ENCODE peak calls at places on chromosomes 5 and 9, in eight cellular contexts. One of them, this sample, is unnamed.

GRCh38 chr5:176621661-176622079 is 8.7 kb downstream of the SNCB start:
- DNase-seq in iris pigment epithelial cell: peak; percentile 33
- DNase-seq in EL: no peak
- DNase-seq in mesendoderm: no peak
- DNase-seq in astrocyte of the hippocampus: peak; percentile 67
- DNase-seq in AG08396: peak; percentile 63
- DNase-seq in activated CD4-positive, CD25-positive, alpha-beta regulatory T cell treated with anti-CD3 and anti-CD28 coated beads, Interleukin-2, amount 50 U/mL, for 72 hours: no peak
- DNase-seq in left cardiac atrium: no peak
- DNase-seq in this sample: no peak

GRCh38 chr9:7115606-7116005 is 357.8 kb downstream of the KDM4C start:
- DNase-seq in iris pigment epithelial cell: no peak
- DNase-seq in EL: peak; percentile 11
- DNase-seq in mesendoderm: no peak
- DNase-seq in astrocyte of the hippocampus: no peak
- DNase-seq in AG08396: no peak
- DNase-seq in activated CD4-positive, CD25-positive, alpha-beta regulatory T cell treated with anti-CD3 and anti-CD28 coated beads, Interleukin-2, amount 50 U/mL, for 72 hours: no peak
- DNase-seq in left cardiac atrium: no peak
- DNase-seq in this sample: no peak

GRCh38 chr9:94002316-94003140 is 47.4 kb upstream of the BARX1 start:
- DNase-seq in iris pigment epithelial cell: peak; percentile 63
- DNase-seq in EL: peak; percentile 54
- DNase-seq in mesendoderm: peak; percentile 80
- DNase-seq in astrocyte of the hippocampus: peak; percentile 64
- DNase-seq in AG08396: peak; percentile 16
- DNase-seq in activated CD4-positive, CD25-positive, alpha-beta regulatory T cell treated with anti-CD3 and anti-CD28 coated beads, Interleukin-2, amount 50 U/mL, for 72 hours: no peak
- DNase-seq in left cardiac atrium: no peak
- DNase-seq in this sample: no peak

GRCh38 chr5:107373511-107374263 is 297.1 kb downstream of the EFNA5 start:
- DNase-seq in iris pigment epithelial cell: no peak
- DNase-seq in EL: no peak
- DNase-seq in mesendoderm: no peak
- DNase-seq in astrocyte of the hippocampus: no peak
- DNase-seq in AG08396: no peak
- DNase-seq in activated CD4-positive, CD25-positive, alpha-beta regulatory T cell treated with anti-CD3 and anti-CD28 coated beads, Interleukin-2, amount 50 U/mL, for 72 hours: no peak
- DNase-seq in left cardiac atrium: no peak
- DNase-seq in this sample: no peak

GRCh38 chr9:109652971-109653370 is 127.0 kb upstream of the PALM2AKAP2 start:
- DNase-seq in iris pigment epithelial cell: peak; percentile 53
- DNase-seq in EL: peak; percentile 52
- DNase-seq in mesendoderm: peak; percentile 52
- DNase-seq in astrocyte of the hippocampus: peak; percentile 60
- DNase-seq in AG08396: peak; percentile 48
- DNase-seq in activated CD4-positive, CD25-positive, alpha-beta regulatory T cell treated with anti-CD3 and anti-CD28 coated beads, Interleukin-2, amount 50 U/mL, for 72 hours: no peak
- DNase-seq in left cardiac atrium: no peak
- DNase-seq in this sample: no peak

GRCh38 chr5:164000241-164000640 is 494.8 kb downstream of the MAT2B start:
- DNase-seq in iris pigment epithelial cell: no peak
- DNase-seq in EL: no peak
- DNase-seq in mesendoderm: no peak
- DNase-seq in astrocyte of the hippocampus: no peak
- DNase-seq in AG08396: no peak
- DNase-seq in activated CD4-positive, CD25-positive, alpha-beta regulatory T cell treated with anti-CD3 and anti-CD28 coated beads, Interleukin-2, amount 50 U/mL, for 72 hours: no peak
- DNase-seq in left cardiac atrium: no peak
- DNase-seq in this sample: no peak

GRCh38 chr9:109166171-109166770 is 778 bp downstream of the FRRS1L start:
- DNase-seq in iris pigment epithelial cell: no peak
- DNase-seq in EL: no peak
- DNase-seq in mesendoderm: no peak
- DNase-seq in astrocyte of the hippocampus: no peak
- DNase-seq in AG08396: no peak
- DNase-seq in activated CD4-positive, CD25-positive, alpha-beta regulatory T cell treated with anti-CD3 and anti-CD28 coated beads, Interleukin-2, amount 50 U/mL, for 72 hours: no peak
- DNase-seq in left cardiac atrium: no peak
- DNase-seq in this sample: no peak

GRCh38 chr5:52457808-52458207 is 329.9 kb upstream of the ITGA1 start:
- DNase-seq in iris pigment epithelial cell: no peak
- DNase-seq in EL: no peak
- DNase-seq in mesendoderm: peak; percentile 4
- DNase-seq in astrocyte of the hippocampus: no peak
- DNase-seq in AG08396: no peak
- DNase-seq in activated CD4-positive, CD25-positive, alpha-beta regulatory T cell treated with anti-CD3 and anti-CD28 coated beads, Interleukin-2, amount 50 U/mL, for 72 hours: no peak
- DNase-seq in left cardiac atrium: no peak
- DNase-seq in this sample: no peak

GRCh38 chr5:168481330-168481788 is 4.9 kb upstream of the RARS1 start:
- DNase-seq in iris pigment epithelial cell: no peak
- DNase-seq in EL: no peak
- DNase-seq in mesendoderm: peak; percentile 46
- DNase-seq in astrocyte of the hippocampus: peak; percentile 42
- DNase-seq in AG08396: no peak
- DNase-seq in activated CD4-positive, CD25-positive, alpha-beta regulatory T cell treated with anti-CD3 and anti-CD28 coated beads, Interleukin-2, amount 50 U/mL, for 72 hours: no peak
- DNase-seq in left cardiac atrium: no peak
- DNase-seq in this sample: no peak

GRCh38 chr9:134386951-134387831 is 60.9 kb downstream of the RXRA start:
- DNase-seq in iris pigment epithelial cell: no peak
- DNase-seq in EL: no peak
- DNase-seq in mesendoderm: no peak
- DNase-seq in astrocyte of the hippocampus: peak; percentile 57
- DNase-seq in AG08396: peak; percentile 67
- DNase-seq in activated CD4-positive, CD25-positive, alpha-beta regulatory T cell treated with anti-CD3 and anti-CD28 coated beads, Interleukin-2, amount 50 U/mL, for 72 hours: no peak
- DNase-seq in left cardiac atrium: peak; percentile 59
- DNase-seq in this sample: peak; percentile 86

GRCh38 chr5:133727636-133728035 is 115.3 kb upstream of the FSTL4 start:
- DNase-seq in iris pigment epithelial cell: no peak
- DNase-seq in EL: no peak
- DNase-seq in mesendoderm: no peak
- DNase-seq in astrocyte of the hippocampus: no peak
- DNase-seq in AG08396: no peak
- DNase-seq in activated CD4-positive, CD25-positive, alpha-beta regulatory T cell treated with anti-CD3 and anti-CD28 coated beads, Interleukin-2, amount 50 U/mL, for 72 hours: no peak
- DNase-seq in left cardiac atrium: no peak
- DNase-seq in this sample: no peak

GRCh38 chr5:78611161-78611605 is 37.4 kb downstream of the LHFPL2 start:
- DNase-seq in iris pigment epithelial cell: no peak
- DNase-seq in EL: peak; percentile 78
- DNase-seq in mesendoderm: peak; percentile 94
- DNase-seq in astrocyte of the hippocampus: peak; percentile 46
- DNase-seq in AG08396: no peak
- DNase-seq in activated CD4-positive, CD25-positive, alpha-beta regulatory T cell treated with anti-CD3 and anti-CD28 coated beads, Interleukin-2, amount 50 U/mL, for 72 hours: no peak
- DNase-seq in left cardiac atrium: no peak
- DNase-seq in this sample: no peak

GRCh38 chr9:129275626-129276247 is 97.7 kb upstream of the IER5L start:
- DNase-seq in iris pigment epithelial cell: no peak
- DNase-seq in EL: peak; percentile 77
- DNase-seq in mesendoderm: peak; percentile 88
- DNase-seq in astrocyte of the hippocampus: no peak
- DNase-seq in AG08396: no peak
- DNase-seq in activated CD4-positive, CD25-positive, alpha-beta regulatory T cell treated with anti-CD3 and anti-CD28 coated beads, Interleukin-2, amount 50 U/mL, for 72 hours: peak; percentile 4
- DNase-seq in left cardiac atrium: no peak
- DNase-seq in this sample: peak; percentile 27

GRCh38 chr9:83060557-83060956 is 2.4 kb downstream of the RASEF start:
- DNase-seq in iris pigment epithelial cell: peak; percentile 7
- DNase-seq in EL: no peak
- DNase-seq in mesendoderm: peak; percentile 40
- DNase-seq in astrocyte of the hippocampus: no peak
- DNase-seq in AG08396: no peak
- DNase-seq in activated CD4-positive, CD25-positive, alpha-beta regulatory T cell treated with anti-CD3 and anti-CD28 coated beads, Interleukin-2, amount 50 U/mL, for 72 hours: no peak
- DNase-seq in left cardiac atrium: no peak
- DNase-seq in this sample: no peak

GRCh38 chr5:163914911-163915310 is 409.5 kb downstream of the MAT2B start:
- DNase-seq in iris pigment epithelial cell: no peak
- DNase-seq in EL: no peak
- DNase-seq in mesendoderm: peak; percentile 58
- DNase-seq in astrocyte of the hippocampus: no peak
- DNase-seq in AG08396: no peak
- DNase-seq in activated CD4-positive, CD25-positive, alpha-beta regulatory T cell treated with anti-CD3 and anti-CD28 coated beads, Interleukin-2, amount 50 U/mL, for 72 hours: no peak
- DNase-seq in left cardiac atrium: peak; percentile 12
- DNase-seq in this sample: no peak

GRCh38 chr5:21919417-21920022 is 933.6 kb downstream of the CDH12 start:
- DNase-seq in iris pigment epithelial cell: peak; percentile 65
- DNase-seq in EL: no peak
- DNase-seq in mesendoderm: peak; percentile 61
- DNase-seq in astrocyte of the hippocampus: peak; percentile 63
- DNase-seq in AG08396: peak; percentile 9
- DNase-seq in activated CD4-positive, CD25-positive, alpha-beta regulatory T cell treated with anti-CD3 and anti-CD28 coated beads, Interleukin-2, amount 50 U/mL, for 72 hours: no peak
- DNase-seq in left cardiac atrium: no peak
- DNase-seq in this sample: no peak

GRCh38 chr5:88304356-88304755 is 35.7 kb upstream of the TMEM161B start:
- DNase-seq in iris pigment epithelial cell: no peak
- DNase-seq in EL: no peak
- DNase-seq in mesendoderm: peak; percentile 28
- DNase-seq in astrocyte of the hippocampus: no peak
- DNase-seq in AG08396: no peak
- DNase-seq in activated CD4-positive, CD25-positive, alpha-beta regulatory T cell treated with anti-CD3 and anti-CD28 coated beads, Interleukin-2, amount 50 U/mL, for 72 hours: no peak
- DNase-seq in left cardiac atrium: no peak
- DNase-seq in this sample: no peak

GRCh38 chr5:65811004-65811403 is 89.0 kb downstream of the NLN start:
- DNase-seq in iris pigment epithelial cell: peak; percentile 78
- DNase-seq in EL: peak; percentile 81
- DNase-seq in mesendoderm: no peak
- DNase-seq in astrocyte of the hippocampus: peak; percentile 46
- DNase-seq in AG08396: no peak
- DNase-seq in activated CD4-positive, CD25-positive, alpha-beta regulatory T cell treated with anti-CD3 and anti-CD28 coated beads, Interleukin-2, amount 50 U/mL, for 72 hours: no peak
- DNase-seq in left cardiac atrium: no peak
- DNase-seq in this sample: no peak

GRCh38 chr9:125529589-125530515 is 177.2 kb downstream of the MAPKAP1 start:
- DNase-seq in iris pigment epithelial cell: no peak
- DNase-seq in EL: no peak
- DNase-seq in mesendoderm: no peak
- DNase-seq in astrocyte of the hippocampus: no peak
- DNase-seq in AG08396: no peak
- DNase-seq in activated CD4-positive, CD25-positive, alpha-beta regulatory T cell treated with anti-CD3 and anti-CD28 coated beads, Interleukin-2, amount 50 U/mL, for 72 hours: no peak
- DNase-seq in left cardiac atrium: no peak
- DNase-seq in this sample: no peak

GRCh38 chr9:20701058-20701457 is 17.0 kb downstream of the FOCAD start:
- DNase-seq in iris pigment epithelial cell: no peak
- DNase-seq in EL: no peak
- DNase-seq in mesendoderm: no peak
- DNase-seq in astrocyte of the hippocampus: peak; percentile 46
- DNase-seq in AG08396: no peak
- DNase-seq in activated CD4-positive, CD25-positive, alpha-beta regulatory T cell treated with anti-CD3 and anti-CD28 coated beads, Interleukin-2, amount 50 U/mL, for 72 hours: no peak
- DNase-seq in left cardiac atrium: no peak
- DNase-seq in this sample: no peak

GRCh38 chr5:6674421-6674820 is 38.8 kb upstream of the TENT4A start:
- DNase-seq in iris pigment epithelial cell: no peak
- DNase-seq in EL: no peak
- DNase-seq in mesendoderm: no peak
- DNase-seq in astrocyte of the hippocampus: no peak
- DNase-seq in AG08396: no peak
- DNase-seq in activated CD4-positive, CD25-positive, alpha-beta regulatory T cell treated with anti-CD3 and anti-CD28 coated beads, Interleukin-2, amount 50 U/mL, for 72 hours: no peak
- DNase-seq in left cardiac atrium: no peak
- DNase-seq in this sample: no peak

GRCh38 chr9:37289631-37290030 is 132.9 kb upstream of the GRHPR start:
- DNase-seq in iris pigment epithelial cell: no peak
- DNase-seq in EL: no peak
- DNase-seq in mesendoderm: no peak
- DNase-seq in astrocyte of the hippocampus: no peak
- DNase-seq in AG08396: no peak
- DNase-seq in activated CD4-positive, CD25-positive, alpha-beta regulatory T cell treated with anti-CD3 and anti-CD28 coated beads, Interleukin-2, amount 50 U/mL, for 72 hours: no peak
- DNase-seq in left cardiac atrium: no peak
- DNase-seq in this sample: no peak

GRCh38 chr9:109115931-109116541 is 3.7 kb downstream of the TMEM245 start:
- DNase-seq in iris pigment epithelial cell: peak; percentile 56
- DNase-seq in EL: no peak
- DNase-seq in mesendoderm: no peak
- DNase-seq in astrocyte of the hippocampus: peak; percentile 82
- DNase-seq in AG08396: no peak
- DNase-seq in activated CD4-positive, CD25-positive, alpha-beta regulatory T cell treated with anti-CD3 and anti-CD28 coated beads, Interleukin-2, amount 50 U/mL, for 72 hours: no peak
- DNase-seq in left cardiac atrium: no peak
- DNase-seq in this sample: peak; percentile 88

GRCh38 chr5:130324953-130325671 is 420.8 kb downstream of the CHSY3 start:
- DNase-seq in iris pigment epithelial cell: peak; percentile 7
- DNase-seq in EL: no peak
- DNase-seq in mesendoderm: no peak
- DNase-seq in astrocyte of the hippocampus: no peak
- DNase-seq in AG08396: no peak
- DNase-seq in activated CD4-positive, CD25-positive, alpha-beta regulatory T cell treated with anti-CD3 and anti-CD28 coated beads, Interleukin-2, amount 50 U/mL, for 72 hours: no peak
- DNase-seq in left cardiac atrium: no peak
- DNase-seq in this sample: no peak

GRCh38 chr5:154172785-154173184 is 17.7 kb upstream of the GALNT10 start:
- DNase-seq in iris pigment epithelial cell: no peak
- DNase-seq in EL: no peak
- DNase-seq in mesendoderm: no peak
- DNase-seq in astrocyte of the hippocampus: no peak
- DNase-seq in AG08396: no peak
- DNase-seq in activated CD4-positive, CD25-positive, alpha-beta regulatory T cell treated with anti-CD3 and anti-CD28 coated beads, Interleukin-2, amount 50 U/mL, for 72 hours: no peak
- DNase-seq in left cardiac atrium: no peak
- DNase-seq in this sample: no peak

GRCh38 chr9:98572054-98572627 is 136.6 kb downstream of the GABBR2 start:
- DNase-seq in iris pigment epithelial cell: no peak
- DNase-seq in EL: no peak
- DNase-seq in mesendoderm: no peak
- DNase-seq in astrocyte of the hippocampus: peak; percentile 16
- DNase-seq in AG08396: peak; percentile 28
- DNase-seq in activated CD4-positive, CD25-positive, alpha-beta regulatory T cell treated with anti-CD3 and anti-CD28 coated beads, Interleukin-2, amount 50 U/mL, for 72 hours: no peak
- DNase-seq in left cardiac atrium: no peak
- DNase-seq in this sample: peak; percentile 22

GRCh38 chr5:68315679-68316271 is 100.2 kb downstream of the PIK3R1 start:
- DNase-seq in iris pigment epithelial cell: no peak
- DNase-seq in EL: no peak
- DNase-seq in mesendoderm: no peak
- DNase-seq in astrocyte of the hippocampus: no peak
- DNase-seq in AG08396: no peak
- DNase-seq in activated CD4-positive, CD25-positive, alpha-beta regulatory T cell treated with anti-CD3 and anti-CD28 coated beads, Interleukin-2, amount 50 U/mL, for 72 hours: peak; percentile 59
- DNase-seq in left cardiac atrium: no peak
- DNase-seq in this sample: no peak

GRCh38 chr9:102225806-102226441 is 487.5 kb upstream of the GRIN3A start:
- DNase-seq in iris pigment epithelial cell: no peak
- DNase-seq in EL: no peak
- DNase-seq in mesendoderm: no peak
- DNase-seq in astrocyte of the hippocampus: no peak
- DNase-seq in AG08396: no peak
- DNase-seq in activated CD4-positive, CD25-positive, alpha-beta regulatory T cell treated with anti-CD3 and anti-CD28 coated beads, Interleukin-2, amount 50 U/mL, for 72 hours: no peak
- DNase-seq in left cardiac atrium: no peak
- DNase-seq in this sample: no peak

GRCh38 chr9:36401179-36401740 is 1.2 kb upstream of the RNF38 start:
- DNase-seq in iris pigment epithelial cell: peak; percentile 72
- DNase-seq in EL: peak; percentile 83
- DNase-seq in mesendoderm: peak; percentile 83
- DNase-seq in astrocyte of the hippocampus: peak; percentile 92
- DNase-seq in AG08396: peak; percentile 96
- DNase-seq in activated CD4-positive, CD25-positive, alpha-beta regulatory T cell treated with anti-CD3 and anti-CD28 coated beads, Interleukin-2, amount 50 U/mL, for 72 hours: no peak
- DNase-seq in left cardiac atrium: no peak
- DNase-seq in this sample: no peak

GRCh38 chr5:23139338-23140171 is 286.4 kb upstream of the CDH12 start:
- DNase-seq in iris pigment epithelial cell: peak; percentile 35
- DNase-seq in EL: no peak
- DNase-seq in mesendoderm: peak; percentile 59
- DNase-seq in astrocyte of the hippocampus: peak; percentile 1
- DNase-seq in AG08396: no peak
- DNase-seq in activated CD4-positive, CD25-positive, alpha-beta regulatory T cell treated with anti-CD3 and anti-CD28 coated beads, Interleukin-2, amount 50 U/mL, for 72 hours: no peak
- DNase-seq in left cardiac atrium: no peak
- DNase-seq in this sample: no peak

GRCh38 chr5:68405026-68405684 is 189.6 kb downstream of the PIK3R1 start:
- DNase-seq in iris pigment epithelial cell: peak; percentile 20
- DNase-seq in EL: peak; percentile 48
- DNase-seq in mesendoderm: peak; percentile 45
- DNase-seq in astrocyte of the hippocampus: no peak
- DNase-seq in AG08396: no peak
- DNase-seq in activated CD4-positive, CD25-positive, alpha-beta regulatory T cell treated with anti-CD3 and anti-CD28 coated beads, Interleukin-2, amount 50 U/mL, for 72 hours: no peak
- DNase-seq in left cardiac atrium: no peak
- DNase-seq in this sample: no peak

This sample was measured in left lobe of liver.